ENCODE peak calls at places on chromosomes 7 and 10, in seven cellular contexts. X is NCI-H1048; I is activated naive CD4-positive, alpha-beta T cell treated with Interleukin-2 at 50 U/mL for 16 hours; F is stimulated activated CD4-positive, alpha-beta T cell treated with anti-CD3 and anti-CD28 coated beads, TNF-alpha, amount 100 ng/mL, for 4 hours; B is upper lobe of left lung; M is heart left ventricle; S is PC-3. V is an unnamed sample.

GRCh38 chr10:73893386-73893785 is 17.5 kb upstream of the PLAU start:
- DNase-seq in F (no peak), I (no peak), B (no peak), X (no peak), M (no peak), S (peak; percentile 63), V (no peak)

GRCh38 chr7:132410385-132410784 is 165.9 kb downstream of the PLXNA4 start:
- DNase-seq in I (no peak), F (no peak), S (no peak), M (no peak), B (no peak), X (no peak), V (no peak)

GRCh38 chr7:28516390-28517145 is 104.2 kb downstream of the CREB5 start:
- DNase-seq in F (no peak), I (no peak), M (no peak), B (no peak), S (no peak), X (no peak), V (no peak)

GRCh38 chr10:111107023-111107422 is 30.2 kb downstream of the ADRA2A start:
- DNase-seq in X (no peak), F (no peak), S (no peak), I (no peak), M (no peak), B (no peak), V (no peak)

GRCh38 chr10:12448729-12449391 is 99.5 kb downstream of the CAMK1D start:
- DNase-seq in S (peak; percentile 78), X (no peak), M (no peak), I (peak; percentile 79), F (peak; percentile 11), B (no peak), V (peak; percentile 47)

GRCh38 chr10:70445718-70446485 is 4.4 kb upstream of the NODAL start:
- DNase-seq in I (no peak), X (no peak), B (no peak), F (no peak), S (no peak), M (no peak), V (no peak)

GRCh38 chr7:10798044-10798443 is 175.6 kb upstream of the PHF14 start:
- DNase-seq in I (no peak), X (no peak), S (no peak), M (no peak), B (no peak), F (no peak), V (no peak)

GRCh38 chr10:13823046-13823711 is 236.4 kb downstream of the PRPF18 start:
- DNase-seq in I (no peak), F (no peak), S (no peak), X (no peak), M (no peak), B (no peak), V (no peak)

GRCh38 chr7:92255308-92255707 is 9.5 kb downstream of the ANKIB1 start:
- DNase-seq in F (no peak), M (no peak), S (peak; percentile 59), X (no peak), B (no peak), I (no peak), V (no peak)

GRCh38 chr7:21365866-21366624 is 61.8 kb upstream of the SP4 start:
- DNase-seq in I (no peak), X (no peak), M (no peak), S (peak; percentile 90), B (no peak), F (no peak), V (no peak)

GRCh38 chr10:129971381-129972144 is 7.5 kb upstream of the EBF3 start:
- DNase-seq in X (no peak), F (no peak), I (peak; percentile 22), S (peak; percentile 56), B (peak; percentile 94), M (peak; percentile 53), V (peak; percentile 57)

GRCh38 chr10:6173203-6173602 is 29.5 kb upstream of the PFKFB3 start:
- DNase-seq in M (no peak), X (no peak), B (no peak), F (no peak), S (no peak), I (peak; percentile 63), V (no peak)

GRCh38 chr7:18961997-18962396 is 155.4 kb downstream of the TWIST1 start:
- DNase-seq in F (no peak), B (no peak), X (no peak), I (no peak), S (peak; percentile 87), M (no peak), V (no peak)

GRCh38 chr10:95414844-95415545 is 124.2 kb upstream of the PDLIM1 start:
- DNase-seq in X (no peak), M (peak; percentile 61), B (no peak), I (no peak), S (no peak), F (no peak), V (no peak)

GRCh38 chr7:142811154-142811737 is 40.5 kb downstream of the PRSS2 start:
- DNase-seq in F (no peak), M (no peak), X (no peak), B (no peak), I (no peak), S (peak; percentile 74), V (no peak)

GRCh38 chr10:75070478-75071163 is 40.8 kb upstream of the SAMD8 start:
- DNase-seq in X (no peak), B (no peak), I (no peak), F (no peak), M (peak; percentile 50), S (no peak), V (no peak)